ENCODE peak calls at places on chromosomes 7 and 10, in seven cellular contexts. B, V, A, O, G, L and Y are unnamed samples.

GRCh38 chr7:21944616-21945373 is 904 bp downstream of the CDCA7L start:
- DNase-seq in V (peak; percentile 5), B (no peak), O (peak; percentile 16), A (no peak), G (no peak), L (peak; percentile 30), Y (no peak)

GRCh38 chr7:116863168-116863670 is 832 bp downstream of the CAPZA2 start:
- DNase-seq in A (no peak), B (no peak), O (peak; percentile 33), L (no peak), G (no peak), V (peak; percentile 21), Y (no peak)

GRCh38 chr10:69684020-69684980 is 54.3 kb downstream of the FAM241B start:
- DNase-seq in L (no peak), V (peak; percentile 22), O (peak; percentile 76), B (no peak), A (peak; percentile 4), G (peak; percentile 59), Y (peak; percentile 30)

GRCh38 chr7:21945374-21946227 is at the start of gene CDCA7L:
- DNase-seq in L (peak; percentile 17), G (no peak), O (peak; percentile 80), A (peak; percentile 88), V (peak; percentile 63), B (no peak), Y (no peak)

GRCh38 chr10:110134917-110135316 is 72.5 kb upstream of the MXI1 start:
- DNase-seq in L (no peak), B (no peak), G (no peak), V (no peak), O (no peak), A (no peak), Y (no peak)

GRCh38 chr10:100120550-100120949 is 38.9 kb upstream of the CPN1 start:
- DNase-seq in G (no peak), A (no peak), B (no peak), L (no peak), O (no peak), V (no peak), Y (no peak)

GRCh38 chr7:36894190-36894589 is 169.9 kb upstream of the AOAH start:
- DNase-seq in V (no peak), A (no peak), B (no peak), L (no peak), O (no peak), G (no peak), Y (no peak)

GRCh38 chr10:80320377-80320776 is 30.9 kb upstream of the MAT1A start:
- DNase-seq in B (no peak), L (no peak), G (no peak), O (no peak), A (no peak), V (no peak), Y (no peak)

GRCh38 chr10:71880425-71881306 is 29.6 kb upstream of the PSAP start:
- DNase-seq in A (no peak), B (no peak), L (no peak), O (no peak), V (no peak), G (peak; percentile 74), Y (no peak)

GRCh38 chr10:97071491-97071890 is 114.3 kb downstream of the SLIT1 start:
- DNase-seq in L (no peak), A (no peak), B (no peak), V (no peak), G (no peak), O (no peak), Y (no peak)

GRCh38 chr10:7444576-7445226 is 33.9 kb upstream of the SFMBT2 start:
- DNase-seq in B (no peak), A (no peak), O (no peak), G (peak; percentile 68), L (no peak), V (no peak), Y (no peak)

GRCh38 chr10:125144693-125145623 is 15.4 kb downstream of the CTBP2 start:
- DNase-seq in G (no peak), L (no peak), O (peak; percentile 70), A (no peak), B (no peak), V (peak; percentile 57), Y (no peak)

GRCh38 chr10:132366006-132366405 is 31.0 kb upstream of the PWWP2B start:
- DNase-seq in G (no peak), L (no peak), B (no peak), O (no peak), A (peak; percentile 67), V (no peak), Y (no peak)

GRCh38 chr7:69177326-69177897 is 420.9 kb upstream of the AUTS2 start:
- DNase-seq in B (no peak), A (no peak), L (no peak), V (no peak), G (no peak), O (peak; percentile 0), Y (no peak)

GRCh38 chr7:34849163-34849960 is 187.9 kb downstream of the DPY19L1 start:
- DNase-seq in A (no peak), G (no peak), B (no peak), V (no peak), L (no peak), O (peak; percentile 19), Y (no peak)

GRCh38 chr10:110522365-110522988 is 24.8 kb downstream of the DUSP5 start:
- DNase-seq in V (peak; percentile 65), O (no peak), L (no peak), A (no peak), G (no peak), B (no peak), Y (no peak)

GRCh38 chr10:78900715-78901430 is 167.9 kb upstream of the ZMIZ1 start:
- DNase-seq in L (no peak), A (peak; percentile 43), B (no peak), G (peak; percentile 18), O (no peak), V (no peak), Y (no peak)

GRCh38 chr10:78898341-78899097 is 170.2 kb upstream of the ZMIZ1 start:
- DNase-seq in G (no peak), L (no peak), B (no peak), O (no peak), V (no peak), A (peak; percentile 31), Y (no peak)

GRCh38 chr10:78899098-78899754 is 169.5 kb upstream of the ZMIZ1 start:
- DNase-seq in A (peak; percentile 54), G (no peak), V (no peak), B (no peak), O (no peak), L (no peak), Y (no peak)

GRCh38 chr10:78901694-78902093 is 167.1 kb upstream of the ZMIZ1 start:
- DNase-seq in O (no peak), V (no peak), A (no peak), L (no peak), B (no peak), G (no peak), Y (no peak)

GRCh38 chr10:78899996-78900714 is 168.6 kb upstream of the ZMIZ1 start:
- DNase-seq in B (no peak), A (peak; percentile 82), V (no peak), O (peak; percentile 46), L (no peak), G (no peak), Y (no peak)
- H3K4me3 ChIP-seq in B (no peak overlapping the region), A (no peak overlapping the region), V (no peak overlapping the region), O (no peak overlapping the region), L (no peak overlapping the region), G (no peak overlapping the region), Y (no peak overlapping the region)

DNA sequence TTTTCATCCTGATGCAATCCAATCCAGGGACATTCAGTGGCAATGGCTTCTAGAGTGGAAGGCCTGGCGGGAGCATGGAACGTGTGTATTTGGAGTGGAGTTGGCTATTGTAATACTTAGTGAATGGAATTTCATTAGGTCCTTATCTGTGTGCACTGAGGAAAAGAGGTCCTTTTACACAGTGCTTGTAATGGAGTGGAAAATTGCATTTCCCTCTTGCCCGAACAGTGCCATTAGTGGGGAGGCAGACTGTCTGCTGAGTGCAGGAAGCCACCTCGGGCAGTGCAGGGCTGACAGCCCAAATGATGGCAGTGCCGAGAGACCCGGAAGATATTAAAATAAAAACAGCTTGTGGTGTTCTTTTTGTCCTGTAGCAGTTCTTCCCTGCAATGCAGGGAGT is 786.6 kb downstream of the LRMDA start:
- DNase-seq in V (no peak), B (no peak), G (no peak), A (no peak), O (no peak), L (no peak), Y (no peak)
- H3K4me3 ChIP-seq in V (no peak overlapping the region), B (no peak overlapping the region), G (no peak overlapping the region), A (no peak overlapping the region), O (no peak overlapping the region), L (no peak overlapping the region), Y (no peak overlapping the region)

DNA sequence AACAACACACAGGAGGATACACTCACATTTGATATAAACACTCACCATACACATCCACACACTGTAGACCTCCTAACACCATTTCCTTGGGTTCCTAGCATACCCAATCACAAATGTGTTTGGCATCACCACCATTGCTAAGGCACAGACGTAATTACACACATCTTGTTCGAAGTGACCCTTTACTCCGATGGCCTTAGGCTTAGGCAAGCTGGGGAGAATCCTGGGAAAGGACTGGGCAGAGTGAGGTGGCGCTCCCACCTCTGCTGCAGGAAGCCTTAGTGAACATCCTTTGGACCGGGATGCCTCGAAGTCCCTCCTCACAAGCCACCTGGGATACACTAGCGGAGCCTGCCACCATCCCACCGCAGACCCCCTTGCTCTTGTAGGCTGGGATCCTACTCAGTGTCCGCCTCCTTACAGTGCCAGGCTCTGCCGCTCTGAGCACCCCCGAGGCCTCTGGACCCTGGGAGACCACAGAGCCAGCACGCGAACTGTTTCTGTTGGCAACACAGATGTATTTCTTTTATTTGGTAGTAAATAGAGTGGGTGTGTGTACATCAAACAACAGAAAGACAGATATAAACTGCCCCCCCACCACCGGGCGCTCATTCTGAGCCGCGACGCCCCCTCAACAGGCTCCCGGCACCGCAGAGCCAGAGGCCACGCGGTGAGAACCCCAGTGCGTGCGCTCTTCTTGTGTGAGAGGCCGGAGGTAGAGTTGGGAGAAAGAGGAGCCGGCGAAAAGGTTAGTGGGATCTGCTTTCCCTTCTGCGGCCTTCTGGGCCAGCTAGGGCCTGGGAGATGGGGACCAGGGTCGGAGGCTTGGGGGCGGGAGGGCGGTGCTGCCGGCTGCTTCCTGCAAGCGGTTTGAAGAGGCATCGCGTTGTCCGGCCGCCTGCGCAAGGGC is 5.9 kb upstream of the HMX2 start:
- DNase-seq in V (no peak), G (no peak), B (no peak), L (no peak), O (no peak), A (no peak), Y (no peak)
- H3K4me3 ChIP-seq in V (no peak overlapping the region), G (no peak overlapping the region), B (no peak overlapping the region), L (no peak overlapping the region), O (no peak overlapping the region), A (no peak overlapping the region), Y (no peak overlapping the region)

GRCh38 chr10:43140414-43140813 is 2.2 kb downstream of the CSGALNACT2 start:
- DNase-seq in B (no peak), A (no peak), O (peak; percentile 72), G (no peak), V (peak; percentile 98), L (peak; percentile 91), Y (no peak)

GRCh38 chr10:43137971-43138756 is at the start of gene CSGALNACT2:
- DNase-seq in A (peak; percentile 85), L (no peak), B (peak; percentile 40), G (peak; percentile 92), O (peak; percentile 89), V (peak; percentile 86), Y (peak; percentile 33)

GRCh38 chr10:43137701-43137970 is 609 bp upstream of the CSGALNACT2 start:
- DNase-seq in B (no peak), O (peak; percentile 76), L (no peak), G (peak; percentile 68), V (peak; percentile 46), A (no peak), Y (no peak)

GRCh38 chr10:43138757-43139241 is 554 bp downstream of the CSGALNACT2 start:
- DNase-seq in O (peak; percentile 36), L (no peak), G (peak; percentile 64), V (peak; percentile 55), B (no peak), A (no peak), Y (no peak)

GRCh38 chr10:43141421-43141820 is 3.2 kb downstream of the CSGALNACT2 start:
- DNase-seq in G (no peak), B (no peak), L (no peak), A (no peak), O (no peak), V (no peak), Y (no peak)
- H3K4me3 ChIP-seq in G (no peak overlapping the region), B (no peak overlapping the region), L (no peak overlapping the region), A (no peak overlapping the region), O (no peak overlapping the region), V (no peak overlapping the region), Y (no peak overlapping the region)